ENCODE peak calls at places on chromosomes 6 and 20, in seven cellular contexts. P is AG10803, Q is astrocyte of the spinal cord, U is HFF-Myc, R is glutamatergic neuron, G is foreskin fibroblast, V is tibial artery. S is an unnamed sample.

GRCh38 chr6:8549381-8549780 is 114.0 kb upstream of the SLC35B3 start:
- DNase-seq in P (no peak), Q (no peak), U (no peak), R (no peak), G (no peak), V (no peak), S (no peak)

GRCh38 chr6:167399599-167399998 is 74.7 kb downstream of the TTLL2 start:
- DNase-seq in P (no peak), Q (no peak), U (no peak), R (no peak), G (no peak), V (no peak), S (no peak)

GRCh38 chr6:156686429-156686939 is 90.7 kb upstream of the ARID1B start:
- DNase-seq in P (peak), Q (peak), U (peak), R (peak), G (peak), V (no peak), S (no peak)

GRCh38 chr6:90274481-90275030 is 22.1 kb downstream of the BACH2 start:
- DNase-seq in P (no peak), Q (no peak), U (no peak), R (no peak), G (no peak), V (no peak), S (no peak)

GRCh38 chr6:85581572-85581971 is 12.1 kb downstream of the SNX14 start:
- DNase-seq in P (no peak), Q (no peak), U (no peak), R (no peak), G (no peak), V (no peak), S (no peak)

GRCh38 chr6:148502083-148502772 is 159.6 kb downstream of the SASH1 start:
- DNase-seq in P (peak), Q (no peak), U (no peak), R (no peak), G (peak), V (peak), S (no peak)

GRCh38 chr20:9889270-9889981 is 50.5 kb upstream of the PAK5 start:
- DNase-seq in P (no peak), Q (no peak), U (no peak), R (no peak), G (no peak), V (no peak), S (no peak)

GRCh38 chr6:154675602-154676088 is 57.6 kb upstream of the SCAF8 start:
- DNase-seq in P (peak), Q (peak), U (peak), R (peak), G (peak), V (peak), S (peak)

GRCh38 chr20:34334654-34335407 is 28.2 kb upstream of the ITCH start:
- DNase-seq in P (no peak), Q (no peak), U (no peak), R (no peak), G (peak), V (no peak), S (no peak)

GRCh38 chr6:167702241-167702827 is 124.4 kb upstream of the AFDN start:
- DNase-seq in P (no peak), Q (no peak), U (no peak), R (no peak), G (no peak), V (no peak), S (no peak)

GRCh38 chr6:117418320-117418719 is 7.4 kb downstream of the ROS1 start:
- DNase-seq in P (no peak), Q (no peak), U (no peak), R (no peak), G (no peak), V (no peak), S (no peak)

GRCh38 chr20:17513956-17514355 is 17.2 kb downstream of the BFSP1 start:
- DNase-seq in P (no peak), Q (no peak), U (no peak), R (no peak), G (no peak), V (no peak), S (no peak)

GRCh38 chr6:158718431-158719126 is 68.7 kb downstream of the SYTL3 start:
- DNase-seq in P (peak), Q (peak), U (no peak), R (peak), G (peak), V (no peak), S (no peak)
- TF ChIP-seq CTCF in P (peak), Q (peak), U (peak), R (peak), G (peak), V (peak), S (peak)

GRCh38 chr6:36700071-36700811 is 2.6 kb downstream of the RAB44 start:
- DNase-seq in P (no peak), Q (no peak), U (no peak), R (no peak), G (no peak), V (no peak), S (no peak)

GRCh38 chr6:36703081-36703606 is 5.5 kb downstream of the RAB44 start:
- DNase-seq in P (no peak), Q (no peak), U (no peak), R (no peak), G (no peak), V (no peak), S (no peak)

GRCh38 chr6:36702656-36703055 is 5.0 kb downstream of the RAB44 start:
- DNase-seq in P (no peak), Q (no peak), U (no peak), R (no peak), G (no peak), V (no peak), S (no peak)

GRCh38 chr6:36700812-36701211 is 3.2 kb downstream of the RAB44 start:
- DNase-seq in P (no peak), Q (no peak), U (no peak), R (no peak), G (no peak), V (no peak), S (no peak)

GRCh38 chr6:36701401-36701991 is 3.9 kb downstream of the RAB44 start:
- DNase-seq in P (no peak), Q (no peak), U (no peak), R (no peak), G (peak), V (no peak), S (no peak)
- TF ChIP-seq CTCF in P (no peak), Q (no peak), U (peak), R (no peak), G (no peak), V (no peak), S (no peak)

DNA sequence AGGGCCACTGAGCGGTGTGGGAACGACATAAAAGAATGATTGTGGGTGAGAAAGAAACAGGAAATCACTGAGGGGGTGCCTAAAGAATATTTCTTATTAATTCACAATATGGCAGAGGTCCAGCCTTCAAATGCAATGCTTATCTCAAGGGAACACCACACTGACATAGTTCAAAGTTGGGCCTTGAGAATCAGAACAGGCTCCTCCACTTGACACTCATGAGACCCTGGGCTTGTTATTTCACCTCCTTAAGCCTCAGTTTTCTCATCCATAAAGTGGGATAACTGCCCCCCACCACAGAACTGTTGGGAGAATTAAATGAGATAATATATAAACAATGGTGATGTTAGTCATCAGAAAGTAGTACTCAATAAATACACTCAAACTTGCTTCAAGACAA is 40.4 kb upstream of the ARHGAP18 start:
- DNase-seq in P (no peak), Q (no peak), U (no peak), R (no peak), G (no peak), V (no peak), S (no peak)
- TF ChIP-seq CTCF in P (no peak), Q (no peak), U (no peak), R (no peak), G (no peak), V (no peak), S (no peak)

DNA sequence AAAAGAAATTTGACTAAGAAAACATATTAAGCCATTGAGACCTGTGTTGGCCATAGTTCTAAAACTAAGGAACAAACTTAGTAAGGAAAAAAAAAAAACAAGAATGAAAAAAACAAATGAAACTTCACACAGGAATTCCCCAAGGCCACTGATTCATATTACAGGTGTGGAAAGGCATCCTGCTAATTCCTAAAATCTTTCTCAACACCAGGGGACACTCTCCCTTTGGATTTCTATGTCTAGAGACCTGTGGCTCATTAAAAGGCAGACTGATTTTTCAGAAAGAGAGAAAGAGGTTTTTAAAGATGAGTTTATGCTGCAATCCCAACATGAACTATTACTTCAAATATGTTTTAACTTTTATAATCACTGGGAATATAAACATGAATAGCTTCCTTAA is at the start of gene OR12D1:
- DNase-seq in P (no peak), Q (no peak), U (no peak), R (no peak), G (no peak), V (no peak), S (no peak)
- TF ChIP-seq CTCF in P (no peak), Q (peak), U (no peak), R (no peak), G (no peak), V (no peak), S (no peak)

GRCh38 chr20:64198347-64198746 is 34.1 kb downstream of the MYT1 start:
- DNase-seq in P (no peak), Q (no peak), U (no peak), R (no peak), G (no peak), V (no peak), S (no peak)

GRCh38 chr20:64199395-64199794 is 35.1 kb downstream of the MYT1 start:
- DNase-seq in P (no peak), Q (no peak), U (no peak), R (no peak), G (no peak), V (no peak), S (no peak)

GRCh38 chr20:64200740-64201139 is 36.5 kb downstream of the MYT1 start:
- DNase-seq in P (no peak), Q (no peak), U (no peak), R (no peak), G (no peak), V (no peak), S (no peak)

GRCh38 chr20:64194269-64194668 is 30.0 kb downstream of the MYT1 start:
- DNase-seq in P (no peak), Q (no peak), U (no peak), R (no peak), G (no peak), V (no peak), S (no peak)

GRCh38 chr20:64196831-64197418 is 32.7 kb downstream of the MYT1 start:
- DNase-seq in P (no peak), Q (no peak), U (no peak), R (no peak), G (no peak), V (no peak), S (no peak)
- TF ChIP-seq CTCF in P (no peak), Q (no peak), U (no peak), R (no peak), G (no peak), V (no peak), S (no peak)

GRCh38 chr6:53344993-53345392 is 3.8 kb downstream of the ELOVL5 start:
- DNase-seq in P (no peak), Q (no peak), U (no peak), R (no peak), G (no peak), V (no peak), S (no peak)

GRCh38 chr6:53349209-53349693 is 501 bp upstream of the ELOVL5 start:
- DNase-seq in P (no peak), Q (no peak), U (no peak), R (no peak), G (no peak), V (no peak), S (no peak)

GRCh38 chr6:53348436-53349208 is at the start of gene ELOVL5:
- DNase-seq in P (peak), Q (peak), U (peak), R (peak), G (peak), V (peak), S (peak)

GRCh38 chr6:53347250-53347920 is 1.4 kb downstream of the ELOVL5 start:
- DNase-seq in P (peak), Q (peak), U (no peak), R (no peak), G (peak), V (no peak), S (no peak)

GRCh38 chr6:53347921-53348435 is 772 bp downstream of the ELOVL5 start:
- DNase-seq in P (peak), Q (peak), U (no peak), R (peak), G (peak), V (peak), S (no peak)
- TF ChIP-seq CTCF in P (no peak), Q (no peak), U (no peak), R (no peak), G (no peak), V (no peak), S (no peak)

DNA sequence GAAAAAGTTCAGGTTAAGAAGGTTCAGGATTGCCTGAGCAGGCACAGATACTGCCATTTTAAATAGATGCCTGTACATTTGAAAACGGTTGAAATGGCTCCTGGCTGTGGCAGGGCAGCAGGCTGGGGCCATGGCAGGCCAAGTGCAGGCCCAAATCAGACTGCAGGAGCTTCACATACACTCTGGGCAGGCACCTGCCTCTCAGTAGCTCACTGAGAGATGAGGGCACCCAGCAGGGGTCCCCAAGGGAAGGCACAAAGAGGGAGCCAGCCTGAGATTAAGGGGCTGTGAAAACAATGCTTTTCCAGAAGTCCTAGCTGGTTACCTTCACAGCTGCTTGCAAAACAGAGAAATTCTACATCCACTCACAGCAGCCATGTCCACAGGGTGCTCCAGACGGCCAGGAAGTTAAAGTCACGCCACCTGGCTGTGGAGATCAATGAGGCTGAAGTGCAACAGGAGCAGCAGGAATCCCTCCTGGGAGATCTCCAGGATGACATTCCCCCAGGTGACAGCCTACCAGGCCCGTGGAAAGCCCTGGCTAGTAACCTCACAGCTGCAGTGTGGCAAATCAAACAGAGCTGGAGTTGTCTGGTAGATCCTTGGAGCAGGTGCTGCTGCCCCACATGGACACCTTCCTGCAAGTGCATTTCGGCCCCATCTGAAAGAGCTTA is 6.2 kb upstream of the RAET1E start:
- DNase-seq in P (no peak), Q (no peak), U (no peak), R (no peak), G (no peak), V (no peak), S (no peak)
- TF ChIP-seq CTCF in P (no peak), Q (no peak), U (no peak), R (no peak), G (no peak), V (no peak), S (no peak)

DNA sequence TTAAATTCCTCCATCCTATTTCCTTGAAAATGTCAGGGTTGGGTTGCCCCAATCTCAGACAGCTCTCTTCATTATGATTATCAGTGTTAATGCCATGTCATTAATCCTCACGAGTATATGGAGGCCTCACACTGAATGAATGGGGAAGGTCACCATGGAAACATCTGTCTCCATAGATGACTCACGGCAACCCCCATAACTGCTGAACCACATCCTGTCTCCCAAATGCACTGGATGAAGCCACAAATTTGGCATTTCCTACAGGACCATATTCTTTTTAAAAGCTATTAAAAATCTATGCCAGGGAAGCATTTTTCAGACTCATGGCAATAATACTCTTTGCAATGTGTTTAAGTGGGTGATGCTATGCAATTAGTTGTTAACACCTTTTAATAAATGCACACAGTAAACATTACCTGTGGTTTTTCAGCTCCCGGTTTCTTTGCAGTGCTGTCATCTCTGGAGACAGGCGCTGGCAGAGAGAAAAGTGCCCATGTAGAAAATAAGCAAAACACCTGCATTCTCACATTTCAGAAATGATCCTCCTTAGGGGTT is 80.1 kb upstream of the PTPRK start:
- DNase-seq in P (peak), Q (peak), U (peak), R (no peak), G (peak), V (no peak), S (no peak)
- TF ChIP-seq CTCF in P (no peak), Q (no peak), U (no peak), R (no peak), G (no peak), V (no peak), S (no peak)

GRCh38 chr20:48827880-48828733 is at the start of gene PREX1:
- DNase-seq in P (peak), Q (peak), U (no peak), R (peak), G (peak), V (peak), S (peak)
- TF ChIP-seq CTCF in P (no peak), Q (no peak), U (no peak), R (no peak), G (no peak), V (peak), S (peak)